ENCODE peak calls at places on chromosome 22, in four cellular contexts. S is WTC11, N is K562, I is HepG2. T is an unnamed sample.

GRCh38 chr22:42343136-42343484 is 72.7 kb upstream of the TCF20 start:
- DNase-seq in N (no peak), I (no peak), S (no peak), T (no peak)

GRCh38 chr22:18076060-18076497 is 1.7 kb upstream of the PEX26 start:
- DNase-seq in N (peak; percentile 74), S (peak; percentile 31), I (peak; percentile 86), T (peak; percentile 79)

GRCh38 chr22:28435271-28435825 is 244.3 kb downstream of the TTC28 start:
- DNase-seq in I (no peak), N (no peak), S (no peak), T (no peak)

GRCh38 chr22:37806409-37807338 is 1.1 kb upstream of the GCAT start:
- DNase-seq in N (no peak), S (peak; percentile 36), I (peak; percentile 34), T (no peak)

GRCh38 chr22:26471522-26471921 is 12.1 kb downstream of the HPS4 start:
- DNase-seq in N (no peak), I (peak; percentile 31), S (no peak), T (no peak)

GRCh38 chr22:22228421-22228820 is 16.2 kb upstream of the VPREB1 start:
- DNase-seq in S (no peak), I (no peak), N (no peak), T (no peak)

GRCh38 chr22:35863432-35863831 is 145.8 kb downstream of the APOL5 start:
- DNase-seq in S (no peak), N (no peak), I (no peak), T (no peak)

GRCh38 chr22:38032681-38033521 is 24.3 kb upstream of the PICK1 start:
- DNase-seq in N (peak; percentile 23), S (no peak), I (peak; percentile 51), T (no peak)

GRCh38 chr22:32073823-32074380 is 30.8 kb downstream of the SLC5A1 start:
- DNase-seq in N (no peak), I (no peak), S (no peak), T (no peak)

GRCh38 chr22:31313366-31314147 is 21.3 kb upstream of the PIK3IP1 start:
- DNase-seq in I (peak; percentile 46), S (peak; percentile 80), N (peak; percentile 44), T (peak; percentile 77)

GRCh38 chr22:20524004-20524481 is 16.6 kb downstream of the MED15 start:
- DNase-seq in S (no peak), N (peak; percentile 63), I (peak; percentile 85), T (peak; percentile 6)

GRCh38 chr22:36232715-36233401 is 6.5 kb downstream of the APOL2 start:
- DNase-seq in I (no peak), N (no peak), S (no peak), T (no peak)

GRCh38 chr22:27135582-27135981 is 478.2 kb downstream of the MIAT start:
- DNase-seq in N (no peak), I (peak; percentile 7), S (no peak), T (no peak)

GRCh38 chr22:31048570-31048969 is 32.5 kb upstream of the SMTN start:
- DNase-seq in I (no peak), S (no peak), N (no peak), T (no peak)

GRCh38 chr22:17172172-17172833 is 13.2 kb upstream of the HDHD5 start:
- DNase-seq in S (peak; percentile 65), I (no peak), N (no peak), T (no peak)

GRCh38 chr22:33467067-33467466 is 408.9 kb upstream of the SYN3 start:
- DNase-seq in I (no peak), N (no peak), S (no peak), T (no peak)

GRCh38 chr22:33470456-33470855 is 412.3 kb upstream of the SYN3 start:
- DNase-seq in I (peak; percentile 55), N (no peak), S (no peak), T (no peak)

GRCh38 chr22:33465554-33465953 is 407.4 kb upstream of the SYN3 start:
- DNase-seq in S (no peak), N (no peak), I (no peak), T (no peak)

GRCh38 chr22:33464698-33465097 is 406.5 kb upstream of the SYN3 start:
- DNase-seq in S (no peak), I (no peak), N (no peak), T (no peak)

DNA sequence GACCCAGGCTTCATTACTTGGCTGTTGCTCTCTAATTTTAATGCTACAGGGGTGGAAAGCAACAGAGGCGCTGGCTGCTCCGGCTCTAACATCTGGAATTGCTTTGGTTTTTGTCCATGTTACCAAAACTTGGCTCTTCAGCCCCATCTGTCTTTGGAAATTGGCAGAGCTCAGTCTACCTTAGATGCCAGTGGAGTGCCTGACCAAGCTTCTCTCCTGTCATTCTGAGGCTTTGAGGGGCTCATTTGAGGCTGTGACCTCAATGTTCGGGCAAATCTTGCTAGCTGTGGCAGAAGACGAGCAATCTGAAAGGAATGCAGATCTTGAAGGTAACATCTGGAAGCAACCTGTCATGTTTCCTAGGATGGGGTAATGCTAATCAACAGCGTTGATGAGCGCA is 409.5 kb upstream of the SYN3 start:
- DNase-seq in I (no peak), S (no peak), N (no peak), T (no peak)
- TF ChIP-seq ELF4 in I (no peak), S (no peak), N (no peak), T (no peak)

GRCh38 chr22:24435323-24435645 is 7.9 kb downstream of the ADORA2A start:
- DNase-seq in S (no peak), N (no peak), I (no peak), T (no peak)

GRCh38 chr22:24433868-24434471 is 6.6 kb downstream of the ADORA2A start:
- DNase-seq in I (no peak), N (no peak), S (no peak), T (no peak)

GRCh38 chr22:24435861-24436351 is 8.5 kb downstream of the ADORA2A start:
- DNase-seq in I (no peak), S (no peak), N (no peak), T (no peak)

GRCh38 chr22:24433001-24433867 is 5.8 kb downstream of the ADORA2A start:
- DNase-seq in S (no peak), I (no peak), N (no peak), T (no peak)

DNA sequence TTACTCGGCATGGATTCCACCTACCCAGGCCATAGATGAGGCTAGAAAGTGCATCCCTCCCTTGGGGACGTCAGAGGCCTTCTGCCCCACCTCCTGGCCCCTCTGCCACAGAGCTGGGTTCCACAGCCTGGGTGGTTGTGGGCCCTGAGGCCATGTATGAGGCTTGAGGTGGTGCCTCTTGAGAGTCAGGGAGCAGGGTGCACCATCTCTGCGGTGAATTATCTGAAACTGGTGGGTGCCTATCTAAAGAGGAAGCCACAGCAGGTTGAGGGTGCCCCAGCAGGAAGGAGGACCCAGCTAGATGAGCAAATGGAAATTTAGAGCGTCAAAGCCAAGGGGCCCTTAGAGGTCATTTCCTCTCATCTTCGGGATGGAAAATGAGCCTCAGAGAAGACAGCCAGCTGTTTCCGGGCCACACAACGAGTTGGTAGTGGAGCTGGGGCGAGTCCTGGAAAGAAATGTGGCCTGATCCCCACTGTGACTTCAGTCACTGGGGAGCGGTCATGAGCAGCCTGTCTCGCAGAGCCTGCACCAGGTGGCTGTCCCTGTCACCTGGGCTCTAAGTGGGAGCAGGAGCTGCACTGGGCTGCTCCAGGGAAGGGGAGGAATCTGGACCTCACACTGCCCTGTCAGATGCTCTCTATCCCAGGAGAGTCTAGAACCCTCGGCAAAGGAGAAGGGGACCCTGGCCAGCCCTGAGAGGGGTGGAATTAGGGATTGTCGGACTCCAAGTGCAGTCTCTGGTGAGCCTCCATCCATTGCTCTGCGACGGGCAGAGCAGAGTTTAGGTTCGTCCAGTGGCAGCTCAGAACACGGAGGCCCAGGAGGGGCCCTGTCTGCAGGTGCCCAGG is 7.3 kb downstream of the ADORA2A start:
- DNase-seq in I (no peak), S (no peak), N (no peak), T (no peak)
- TF ChIP-seq ELF4 in I (no peak), S (no peak), N (no peak), T (no peak)

GRCh38 chr22:49151256-49152131 is 676.2 kb downstream of the BRD1 start:
- DNase-seq in I (no peak), S (no peak), N (no peak), T (no peak)

GRCh38 chr22:49152930-49153770 is 674.5 kb downstream of the BRD1 start:
- DNase-seq in I (no peak), S (no peak), N (no peak), T (no peak)

GRCh38 chr22:49153921-49154320 is 673.8 kb downstream of the BRD1 start:
- DNase-seq in I (no peak), N (no peak), S (no peak), T (no peak)

GRCh38 chr22:49150801-49151221 is 676.9 kb downstream of the BRD1 start:
- DNase-seq in I (no peak), S (no peak), N (no peak), T (no peak)

DNA sequence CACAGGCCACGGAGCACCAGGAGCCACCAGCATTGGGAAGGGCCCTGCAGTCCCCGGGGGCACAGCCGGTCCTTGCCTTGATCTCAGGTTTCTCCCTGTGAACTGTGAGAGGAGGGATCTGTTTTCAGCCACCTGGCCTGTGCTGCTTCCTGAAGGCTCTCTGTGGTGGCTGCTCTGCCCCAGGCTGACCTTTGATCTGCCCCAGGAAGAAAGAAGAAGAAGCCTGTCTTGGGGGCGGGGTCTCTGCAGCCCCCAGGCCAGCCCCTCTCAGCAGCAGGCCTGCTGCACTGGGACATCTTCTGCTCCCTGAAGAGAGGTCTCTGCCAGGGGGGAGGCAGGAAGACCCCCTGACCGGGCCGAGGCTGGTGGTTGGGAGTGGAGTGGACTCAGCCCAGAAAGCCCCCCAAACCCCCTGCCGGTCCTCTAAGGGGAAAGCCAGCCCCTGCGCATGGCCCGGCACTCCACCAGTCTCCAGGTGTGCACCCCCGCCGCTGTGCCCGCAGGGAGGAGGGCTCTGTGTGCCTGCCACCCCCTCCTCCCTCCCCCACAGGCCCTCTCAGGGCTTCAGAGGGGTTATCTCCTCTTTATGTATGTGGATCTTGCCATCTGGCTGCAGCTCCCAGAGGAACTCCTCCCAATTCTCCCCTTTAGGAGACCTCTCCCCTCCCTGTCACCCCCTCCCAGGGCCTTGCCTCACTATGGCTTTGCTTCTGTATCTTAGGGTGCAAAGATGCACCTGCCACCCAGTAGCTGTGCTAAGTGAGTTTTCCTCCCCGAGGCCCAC is 675.3 kb downstream of the BRD1 start:
- DNase-seq in I (no peak), S (peak; percentile 54), N (peak; percentile 14), T (no peak)
- TF ChIP-seq ELF4 in I (no peak), S (no peak), N (no peak), T (no peak)

DNA sequence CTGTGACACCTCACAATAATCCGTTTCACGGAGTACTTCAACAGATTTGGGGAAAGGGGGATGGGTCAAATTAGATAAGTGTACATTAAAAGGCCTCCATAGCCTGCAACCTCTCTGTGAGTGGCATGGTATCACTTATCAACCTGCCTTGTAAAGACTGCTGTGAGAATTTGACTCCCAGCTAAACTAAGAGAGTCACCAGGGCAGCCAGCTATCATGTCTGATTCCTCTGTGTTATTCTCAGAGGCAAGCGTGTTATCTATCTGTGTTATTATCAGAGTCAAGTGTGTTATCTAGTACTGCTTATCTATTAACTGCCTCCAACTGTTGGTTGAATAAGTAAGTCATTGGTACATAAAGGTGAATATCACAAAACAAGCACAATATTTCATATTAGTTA is 4.1 kb upstream of the FAM83F start:
- DNase-seq in N (peak; percentile 24), I (no peak), S (no peak), T (no peak)
- TF ChIP-seq ELF4 in N (no peak), I (no peak), S (no peak), T (no peak)

GRCh38 chr22:50507991-50508884 is at the start of gene NCAPH2:
- DNase-seq in I (peak; percentile 89), N (peak; percentile 74), S (peak; percentile 97), T (peak; percentile 100)
- TF ChIP-seq ELF4 in I (no peak), N (no peak), S (no peak), T (no peak)

GRCh38 chr22:49106136-49106930 is 721.3 kb downstream of the BRD1 start:
- DNase-seq in I (no peak), N (no peak), S (no peak), T (no peak)
- TF ChIP-seq ELF4 in I (no peak), N (no peak), S (no peak), T (no peak)

GRCh38 chr22:41285441-41285819 is 557 bp downstream of the RANGAP1 start:
- DNase-seq in N (peak; percentile 70), I (peak; percentile 56), S (peak; percentile 44), T (peak; percentile 62)
- TF ChIP-seq ELF4 in N (no peak), I (no peak), S (no peak), T (no peak)

T was measured in HEK293T.